ENCODE peak calls at places on chromosomes 11 and 22, in six cellular contexts. K is GM12878, D is A549, F is H1, G is K562, P is HepG2. Q is an unnamed sample.

GRCh38 chr11:12286606-12287005 is 90.8 kb upstream of the PARVA start:
- DNase-seq in K (no peak), D (no peak), F (no peak), G (no peak), P (no peak), Q (no peak)

GRCh38 chr11:47992959-47993820 is 12.8 kb downstream of the PTPRJ start:
- DNase-seq in K (no peak), D (peak; percentile 95), F (no peak), G (peak; percentile 90), P (no peak), Q (peak; percentile 89)

GRCh38 chr11:111510311-111510710 is 1.9 kb downstream of the BTG4 start:
- DNase-seq in K (no peak), D (no peak), F (no peak), G (no peak), P (no peak), Q (peak; percentile 18)

GRCh38 chr11:33893711-33894401 is 2.0 kb upstream of the LMO2 start:
- DNase-seq in K (peak; percentile 92), D (no peak), F (no peak), G (peak; percentile 60), P (no peak), Q (no peak)

GRCh38 chr22:32005453-32005852 is 37.6 kb upstream of the SLC5A1 start:
- DNase-seq in K (no peak), D (peak; percentile 40), F (no peak), G (no peak), P (no peak), Q (peak; percentile 25)

GRCh38 chr11:19276859-19277808 is 36.4 kb upstream of the E2F8 start:
- DNase-seq in K (no peak), D (peak; percentile 67), F (no peak), G (no peak), P (peak; percentile 28), Q (no peak)

GRCh38 chr22:25497269-25497668 is 67.2 kb upstream of the GRK3 start:
- DNase-seq in K (no peak), D (no peak), F (no peak), G (no peak), P (no peak), Q (peak; percentile 63)

GRCh38 chr11:8368194-8368593 is 104.5 kb upstream of the LMO1 start:
- DNase-seq in K (no peak), D (no peak), F (no peak), G (no peak), P (no peak), Q (no peak)

GRCh38 chr11:79094601-79095000 is 346.2 kb downstream of the TENM4 start:
- DNase-seq in K (no peak), D (peak; percentile 36), F (no peak), G (no peak), P (no peak), Q (no peak)

GRCh38 chr11:75625970-75626691 is 42.7 kb downstream of the MAP6 start:
- DNase-seq in K (no peak), D (peak; percentile 17), F (no peak), G (no peak), P (no peak), Q (peak; percentile 95)

GRCh38 chr11:115141221-115141620 is 363.0 kb downstream of the CADM1 start:
- DNase-seq in K (no peak), D (no peak), F (no peak), G (no peak), P (no peak), Q (no peak)

GRCh38 chr11:110196241-110196754 is 100.1 kb downstream of the RDX start:
- DNase-seq in K (no peak), D (peak; percentile 96), F (no peak), G (no peak), P (peak; percentile 25), Q (peak; percentile 87)

GRCh38 chr22:35411112-35411511 is 11.2 kb downstream of the MCM5 start:
- DNase-seq in K (peak; percentile 67), D (no peak), F (no peak), G (no peak), P (no peak), Q (no peak)

GRCh38 chr22:35413624-35414023 is 13.7 kb downstream of the MCM5 start:
- DNase-seq in K (no peak), D (no peak), F (no peak), G (no peak), P (no peak), Q (no peak)

GRCh38 chr22:35407352-35407751 is 7.4 kb downstream of the MCM5 start:
- DNase-seq in K (no peak), D (no peak), F (no peak), G (no peak), P (no peak), Q (no peak)

GRCh38 chr22:35409783-35410662 is 10.1 kb downstream of the MCM5 start:
- DNase-seq in K (peak; percentile 91), D (no peak), F (no peak), G (no peak), P (no peak), Q (no peak)

DNA sequence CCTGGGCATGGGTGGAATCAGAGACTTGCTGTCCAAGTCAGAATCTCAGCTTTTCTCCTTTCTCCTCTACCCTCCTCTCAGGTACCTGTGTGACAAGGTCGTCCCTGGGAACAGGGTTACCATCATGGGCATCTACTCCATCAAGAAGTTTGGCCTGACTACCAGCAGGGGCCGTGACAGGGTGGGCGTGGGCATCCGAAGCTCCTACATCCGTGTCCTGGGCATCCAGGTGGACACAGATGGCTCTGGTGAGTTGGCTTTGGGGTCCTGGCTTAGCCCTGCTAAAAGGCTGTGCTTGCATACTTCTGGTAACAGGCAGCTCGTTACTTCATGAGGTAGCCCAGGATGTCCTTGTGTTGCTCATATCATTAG is 10.7 kb downstream of the MCM5 start:
- DNase-seq in K (no peak), D (no peak), F (no peak), G (no peak), P (no peak), Q (no peak)
- TF ChIP-seq RFX5 in K (no peak), D (no peak), F (no peak), G (no peak), P (no peak), Q (no peak)

GRCh38 chr11:1750840-1751520 is 585 bp upstream of the IFITM10 start:
- DNase-seq in K (no peak), D (no peak), F (no peak), G (no peak), P (no peak), Q (no peak)
- TF ChIP-seq POLR2A in K (peak; percentile 19), D (no peak), F (no peak), G (no peak), P (no peak), Q (no peak)

GRCh38 chr11:77467233-77467632 is 6.7 kb downstream of the PAK1 start:
- DNase-seq in K (no peak), D (peak; percentile 10), F (no peak), G (no peak), P (no peak), Q (peak; percentile 12)

GRCh38 chr11:77470971-77471370 is 2.9 kb downstream of the PAK1 start:
- DNase-seq in K (no peak), D (no peak), F (no peak), G (no peak), P (no peak), Q (no peak)

GRCh38 chr11:77467993-77468392 is 5.9 kb downstream of the PAK1 start:
- DNase-seq in K (no peak), D (no peak), F (no peak), G (no peak), P (no peak), Q (no peak)

GRCh38 chr11:77470504-77470903 is 3.4 kb downstream of the PAK1 start:
- DNase-seq in K (no peak), D (no peak), F (no peak), G (no peak), P (no peak), Q (no peak)

GRCh38 chr11:77468527-77468926 is 5.4 kb downstream of the PAK1 start:
- DNase-seq in K (no peak), D (no peak), F (no peak), G (no peak), P (no peak), Q (no peak)
- TF ChIP-seq RFX5 in K (no peak), D (no peak), F (no peak), G (no peak), P (no peak), Q (no peak)

DNA sequence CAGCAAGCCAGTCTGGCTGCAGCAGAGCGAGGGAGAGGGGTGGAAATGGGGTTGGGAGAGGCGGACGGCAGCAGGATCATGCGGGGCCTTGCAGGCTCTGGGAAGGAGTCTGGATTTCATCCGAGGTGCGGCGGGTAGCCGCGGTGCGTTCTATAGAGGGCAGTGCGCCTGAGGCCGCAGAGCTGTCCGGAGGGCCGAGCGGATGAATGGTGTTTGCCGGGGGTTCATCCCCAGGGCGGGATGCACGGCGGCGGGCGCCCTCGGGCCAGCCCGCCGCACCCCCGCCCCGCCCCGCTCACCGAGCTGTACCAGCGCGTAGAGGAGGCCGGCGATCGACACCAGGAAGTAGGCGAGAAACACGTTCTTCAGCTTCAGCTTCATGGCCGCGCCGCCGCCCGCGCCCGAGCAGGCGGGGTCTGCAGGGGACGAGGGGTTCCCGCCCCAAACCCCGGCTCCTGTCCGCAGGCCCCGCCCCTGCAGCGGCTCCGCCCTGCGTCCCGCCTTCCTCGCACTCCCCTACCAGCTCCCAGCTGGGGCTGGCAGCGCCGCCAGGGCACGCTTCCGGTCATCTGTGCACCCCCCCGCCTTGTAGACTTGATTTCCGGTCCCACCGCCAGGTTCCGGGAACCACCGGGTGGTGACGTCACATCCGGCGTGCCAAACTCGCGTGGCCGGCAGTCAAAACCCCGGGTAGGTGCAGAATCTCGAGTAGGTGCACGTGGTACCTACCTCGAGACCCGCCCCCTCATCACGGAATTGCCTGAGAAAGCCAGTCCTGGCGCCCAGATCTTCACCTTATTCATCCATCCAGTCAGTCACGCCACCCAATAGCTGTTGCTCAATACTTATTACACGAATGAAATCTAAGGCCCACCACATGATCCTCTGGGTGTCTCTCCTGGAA is at the start of gene B3GAT3:
- DNase-seq in K (peak; percentile 98), D (peak; percentile 99), F (peak; percentile 98), G (peak; percentile 99), P (peak; percentile 95), Q (peak; percentile 98)
- TF ChIP-seq POLR2A in K (peak; percentile 84), D (peak; percentile 80), F (peak; percentile 96), G (peak; percentile 79), P (peak; percentile 42), Q (peak; percentile 45)

DNA sequence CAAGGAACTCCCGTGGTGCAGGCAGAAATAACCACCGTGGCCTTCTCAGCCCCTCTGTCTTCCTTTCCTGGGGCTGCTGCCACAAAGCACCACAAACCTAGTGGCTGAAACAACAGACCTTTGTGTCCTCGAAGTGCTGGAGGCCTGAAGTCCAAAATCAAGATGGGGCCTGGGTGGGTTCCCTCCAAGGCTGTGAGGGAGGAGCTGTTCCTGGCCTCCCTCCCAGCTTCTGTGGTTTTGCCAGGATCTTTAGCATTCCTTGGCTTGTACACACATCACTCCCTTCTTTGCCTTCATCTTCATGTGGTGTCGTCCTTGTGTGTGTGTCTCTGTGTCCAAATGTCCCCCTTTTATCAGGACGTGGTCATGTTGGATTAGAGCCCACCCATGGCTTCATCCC is 29.1 kb upstream of the PARVG start:
- DNase-seq in K (no peak), D (no peak), F (no peak), G (no peak), P (no peak), Q (peak; percentile 78)
- TF ChIP-seq RFX5 in K (no peak), D (no peak), F (no peak), G (no peak), P (no peak), Q (no peak)